ENCODE peak calls at places on chromosome 4, in seven cellular contexts. M is body of pancreas, W is psoas muscle, A is fibroblast of mammary gland, I is HL-60, V is cardiac muscle cell, C is upper lobe of right lung. B is an unnamed sample.

GRCh38 chr4:148112231-148112982 is 329.8 kb downstream of the NR3C2 start:
- DNase-seq in I (no peak), C (no peak), M (no peak), A (peak), W (no peak), V (peak), B (no peak)

GRCh38 chr4:83219344-83219990 is 65.1 kb downstream of the COQ2 start:
- DNase-seq in I (no peak), C (peak), A (peak), W (no peak), V (no peak), M (peak), B (no peak)

GRCh38 chr4:159107203-159107921 is 4.5 kb downstream of the RAPGEF2 start:
- DNase-seq in W (no peak), V (no peak), I (no peak), A (peak), C (no peak), M (no peak), B (no peak)

GRCh38 chr4:108337923-108338322 is 169.2 kb upstream of the LEF1 start:
- DNase-seq in M (no peak), V (no peak), I (no peak), W (no peak), C (no peak), A (peak), B (no peak)

GRCh38 chr4:25925486-25926201 is 11.6 kb downstream of the SMIM20 start:
- DNase-seq in M (peak), C (peak), W (peak), A (peak), V (peak), I (no peak), B (no peak)

GRCh38 chr4:4480685-4481393 is 61.0 kb downstream of the STX18 start:
- DNase-seq in V (no peak), C (no peak), I (no peak), A (peak), W (no peak), M (no peak), B (no peak)

GRCh38 chr4:13543648-13544555 is at the start of gene NKX3-2:
- DNase-seq in A (no peak), V (peak), W (no peak), C (no peak), I (no peak), M (no peak), B (no peak)

GRCh38 chr4:40003986-40004385 is 26.3 kb upstream of the PDS5A start:
- DNase-seq in V (no peak), I (peak), W (no peak), A (peak), C (no peak), M (no peak), B (no peak)

GRCh38 chr4:42671431-42672194 is 14.7 kb upstream of the ATP8A1 start:
- DNase-seq in V (no peak), I (no peak), A (no peak), C (no peak), W (no peak), M (no peak), B (no peak)

GRCh38 chr4:182449186-182449880 is 206.1 kb downstream of the TENM3 start:
- DNase-seq in I (no peak), W (no peak), C (no peak), V (no peak), A (peak), M (no peak), B (peak)

GRCh38 chr4:162510937-162511336 is 347.1 kb upstream of the FSTL5 start:
- DNase-seq in C (no peak), M (no peak), A (no peak), I (no peak), V (no peak), W (no peak), B (no peak)

GRCh38 chr4:12703076-12703475 is 781.1 kb downstream of the RAB28 start:
- DNase-seq in I (no peak), W (no peak), C (no peak), M (no peak), A (no peak), V (no peak), B (peak)

GRCh38 chr4:55358668-55359067 is 12.6 kb downstream of the SRD5A3 start:
- DNase-seq in C (no peak), V (peak), W (no peak), A (peak), I (peak), M (no peak), B (no peak)

GRCh38 chr4:174228988-174229387 is 54.5 kb downstream of the FBXO8 start:
- DNase-seq in V (no peak), M (no peak), W (no peak), I (no peak), A (no peak), C (no peak), B (no peak)

GRCh38 chr4:183205682-183206081 is 106.6 kb downstream of the WWC2 start:
- DNase-seq in W (no peak), I (no peak), A (no peak), V (no peak), C (no peak), M (no peak), B (no peak)

GRCh38 chr4:154076921-154077320 is 288.0 kb upstream of the SFRP2 start:
- DNase-seq in M (no peak), A (peak), W (no peak), C (no peak), I (no peak), V (no peak), B (no peak)

GRCh38 chr4:113101669-113102068 is 52.2 kb downstream of the ANK2 start:
- DNase-seq in M (no peak), C (no peak), V (peak), A (peak), I (no peak), W (no peak), B (no peak)

GRCh38 chr4:109332926-109333464 is 30.5 kb upstream of the COL25A1 start:
- DNase-seq in C (no peak), V (peak), W (no peak), M (no peak), A (peak), I (no peak), B (no peak)

GRCh38 chr4:105520819-105521790 is 31.3 kb upstream of the ARHGEF38 start:
- DNase-seq in A (peak), I (peak), V (peak), C (no peak), W (no peak), M (peak), B (no peak)

GRCh38 chr4:164345756-164346155 is 408.2 kb upstream of the SMIM31 start:
- DNase-seq in A (peak), I (no peak), M (no peak), V (no peak), C (no peak), W (no peak), B (no peak)

GRCh38 chr4:155445306-155445705 is 68.5 kb upstream of the MAP9 start:
- DNase-seq in C (no peak), A (no peak), M (no peak), W (no peak), I (no peak), V (no peak), B (no peak)

GRCh38 chr4:80420638-80421037 is 85.1 kb downstream of the CFAP299 start:
- DNase-seq in I (no peak), C (no peak), V (no peak), A (no peak), W (no peak), M (no peak), B (no peak)

GRCh38 chr4:124304936-124305335 is 407.6 kb downstream of the ANKRD50 start:
- DNase-seq in C (no peak), A (peak), V (peak), M (no peak), I (no peak), W (no peak), B (no peak)

GRCh38 chr4:143377635-143378099 is 41.0 kb downstream of the GAB1 start:
- DNase-seq in A (no peak), C (no peak), M (no peak), V (no peak), W (no peak), I (no peak), B (no peak)

GRCh38 chr4:142773505-142773904 is 72.6 kb downstream of the INPP4B start:
- DNase-seq in W (no peak), I (no peak), C (no peak), V (no peak), M (no peak), A (no peak), B (no peak)

GRCh38 chr4:10741221-10741620 is 56.7 kb upstream of the CLNK start:
- DNase-seq in V (no peak), I (no peak), C (no peak), W (no peak), A (no peak), M (no peak), B (no peak)

GRCh38 chr4:8915201-8916200 is 43.9 kb upstream of the HMX1 start:
- DNase-seq in A (no peak), V (no peak), W (no peak), M (no peak), I (no peak), C (peak), B (peak)

GRCh38 chr4:61395754-61396153 is 195.6 kb downstream of the ADGRL3 start:
- DNase-seq in C (no peak), I (no peak), V (no peak), M (no peak), W (no peak), A (no peak), B (no peak)

DNA sequence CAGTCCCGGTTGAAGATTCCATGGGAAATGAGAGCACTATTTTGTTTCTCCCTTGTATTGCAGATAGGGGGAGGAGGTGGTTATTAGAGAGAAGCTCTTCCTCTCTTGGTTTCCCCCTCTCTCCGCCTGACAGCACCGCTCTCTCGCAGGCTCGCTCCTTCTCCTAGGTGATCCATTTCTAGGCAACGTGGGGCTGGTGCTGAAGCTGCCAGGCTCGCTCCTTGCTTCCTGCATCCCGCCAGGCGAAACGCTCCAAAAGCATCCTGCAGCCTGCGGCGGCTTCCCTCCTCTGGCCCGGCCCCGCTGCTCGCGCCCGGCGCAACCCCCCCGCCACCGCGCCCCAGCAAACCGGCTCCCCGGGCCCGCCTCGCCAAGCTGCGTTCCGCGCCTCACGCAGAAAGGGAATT is at the start of gene GRID2:
- DNase-seq in W (no peak), A (no peak), V (peak), C (peak), M (peak), I (no peak), B (no peak)
- H3K4me3 ChIP-seq in W (peak), A (no peak), V (peak), C (no peak), M (no peak), I (no peak), B (no peak)

DNA sequence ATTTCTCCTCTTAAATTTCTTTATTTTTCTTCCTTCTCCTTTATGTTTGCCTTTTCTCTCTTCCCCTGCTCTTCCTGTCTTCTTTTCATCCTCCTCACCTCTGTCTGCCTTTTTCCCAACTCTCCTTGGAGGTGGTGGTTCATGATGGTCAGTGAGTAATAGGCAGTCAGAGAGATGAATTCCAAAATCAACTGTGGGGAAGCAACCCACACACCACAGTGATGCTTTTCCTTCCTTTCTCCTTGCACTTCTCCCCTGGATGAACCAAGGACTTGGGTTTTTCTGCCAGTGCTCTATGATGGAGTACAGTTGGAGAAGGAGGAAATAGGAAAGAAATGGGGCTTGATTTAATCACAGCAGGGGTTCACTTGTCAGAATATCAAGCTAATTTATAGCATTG is 153.8 kb downstream of the DCK start:
- DNase-seq in W (no peak), I (no peak), C (no peak), A (peak), V (no peak), M (no peak), B (no peak)
- H3K4me3 ChIP-seq in W (no peak), I (no peak), C (no peak), A (no peak), V (no peak), M (no peak), B (no peak)

GRCh38 chr4:2441393-2442174 is 22.8 kb downstream of the CFAP99 start:
- DNase-seq in M (peak), V (peak), A (peak), C (peak), I (no peak), W (peak), B (peak)
- H3K4me3 ChIP-seq in M (no peak), V (no peak), A (no peak), C (no peak), I (no peak), W (no peak), B (no peak)

DNA sequence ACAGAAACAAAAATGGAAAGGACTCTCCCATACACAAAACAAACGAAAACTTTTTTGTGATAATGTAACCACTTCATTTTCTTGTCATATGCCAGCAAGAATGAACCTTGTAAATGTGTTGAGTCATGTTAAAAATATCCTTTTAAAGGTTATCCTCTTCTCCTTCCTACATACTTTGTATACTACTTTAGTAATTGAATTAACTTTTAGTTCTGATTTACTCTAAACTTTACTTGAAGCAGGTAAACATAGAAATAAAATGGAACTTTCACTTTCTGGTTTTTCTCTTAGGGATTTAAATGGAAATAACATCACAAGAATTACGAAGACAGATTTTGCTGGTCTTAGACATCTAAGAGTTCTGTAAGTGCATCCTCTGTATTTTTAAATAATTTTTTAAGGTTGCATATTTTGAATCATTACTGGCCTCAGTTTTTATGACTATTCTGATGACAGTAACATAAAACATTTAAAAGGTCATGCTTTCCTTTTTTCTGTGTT is 4.7 kb downstream of the SLIT2 start:
- DNase-seq in W (no peak), C (no peak), V (no peak), I (no peak), A (no peak), M (no peak), B (no peak)
- H3K4me3 ChIP-seq in W (no peak), C (peak), V (peak), I (no peak), A (peak), M (no peak), B (no peak)

GRCh38 chr4:41120297-41121217 is 93.8 kb downstream of the APBB2 start:
- DNase-seq in M (peak), W (peak), A (peak), I (no peak), C (peak), V (peak), B (no peak)
- H3K4me3 ChIP-seq in M (no peak), W (peak), A (no peak), I (no peak), C (peak), V (no peak), B (no peak)

DNA sequence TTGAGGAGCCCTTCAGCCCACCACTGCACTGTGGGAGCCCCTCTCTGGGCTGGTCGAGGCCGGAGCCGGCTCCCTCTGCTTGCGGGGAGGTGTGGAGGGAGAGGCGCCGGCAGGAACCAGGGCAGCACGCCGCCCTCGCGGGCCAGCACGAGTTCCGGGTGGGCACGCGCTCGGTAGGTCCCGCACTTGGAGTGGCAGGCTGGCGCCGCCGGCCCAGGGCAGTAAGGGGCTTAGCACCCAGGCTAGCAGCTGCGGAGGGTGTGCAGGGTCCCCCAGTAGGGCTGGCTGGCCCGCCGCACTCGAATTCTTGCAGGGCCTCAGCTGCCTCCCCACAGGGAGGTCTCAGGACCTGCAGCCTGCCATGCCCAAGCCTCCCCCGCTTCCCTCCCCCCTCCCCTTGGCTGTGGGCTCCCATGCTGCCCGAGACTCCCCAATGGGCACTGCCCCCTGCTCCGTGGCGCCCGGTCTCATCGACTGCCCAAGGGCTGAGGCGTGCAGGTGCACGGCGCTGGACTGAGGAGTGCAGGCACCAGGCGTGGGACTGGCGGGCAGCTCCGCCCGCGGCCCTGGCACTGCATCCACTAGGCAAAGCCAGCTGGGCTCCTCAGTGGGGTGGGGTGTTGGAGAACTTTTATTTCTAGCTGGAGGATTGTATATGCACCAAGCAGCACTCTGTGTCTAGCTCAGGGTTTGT is 127.5 kb downstream of the DCK start:
- DNase-seq in W (no peak), V (no peak), A (no peak), M (no peak), I (no peak), C (no peak), B (no peak)
- H3K4me3 ChIP-seq in W (no peak), V (no peak), A (no peak), M (no peak), I (no peak), C (no peak), B (no peak)

GRCh38 chr4:111664546-111664945 is 480.7 kb upstream of the FAM241A start:
- DNase-seq in A (no peak), I (no peak), V (no peak), M (no peak), C (no peak), W (no peak), B (no peak)
- H3K4me3 ChIP-seq in A (no peak), I (no peak), V (no peak), M (no peak), C (no peak), W (no peak), B (no peak)

GRCh38 chr4:2416564-2417195 is 1.8 kb downstream of the ZFYVE28 start:
- DNase-seq in A (no peak), W (peak), M (no peak), V (no peak), I (no peak), C (peak), B (peak)
- H3K4me3 ChIP-seq in A (no peak), W (peak), M (no peak), V (peak), I (no peak), C (peak), B (peak)

GRCh38 chr4:1723131-1723801 is 1.9 kb downstream of the TACC3 start:
- DNase-seq in I (no peak), W (no peak), V (no peak), C (no peak), M (no peak), A (no peak), B (no peak)

GRCh38 chr4:1721666-1722550 is 587 bp downstream of the TACC3 start:
- DNase-seq in V (no peak), M (no peak), I (no peak), A (no peak), C (no peak), W (no peak), B (no peak)

GRCh38 chr4:1720163-1720983 is 750 bp downstream of the TMEM129 start:
- DNase-seq in C (peak), A (peak), V (peak), I (no peak), W (peak), M (peak), B (peak)

GRCh38 chr4:1721003-1721665 is at the start of the genes TACC3 and TMEM129:
- DNase-seq in W (peak), M (peak), V (peak), C (peak), I (peak), A (peak), B (peak)

GRCh38 chr4:1722551-1723071 is 1.3 kb downstream of the TACC3 start:
- DNase-seq in W (no peak), A (no peak), V (no peak), C (no peak), I (no peak), M (no peak), B (no peak)
- H3K4me3 ChIP-seq in W (no peak), A (peak), V (peak), C (no peak), I (peak), M (no peak), B (peak)